ENCODE peak calls at places on chromosome 7, in nine cellular contexts. C is MV-4-11, L is hepatocyte, Q is ELR, P is progenitor cell of endocrine pancreas, O is B cell, B is heart left ventricle, M is immature natural killer cell, W is HTR-8/SVneo. F is an unnamed sample.

GRCh38 chr7:131038153-131038552 is 289.5 kb upstream of the MKLN1 start:
- DNase-seq in C (no peak), L (no peak), Q (no peak), P (no peak), O (no peak), B (no peak), M (no peak), W (no peak), F (no peak)

GRCh38 chr7:78437118-78437517 is 638.5 kb downstream of the PHTF2 start:
- DNase-seq in C (no peak), L (no peak), Q (peak; percentile 34), P (no peak), O (no peak), B (no peak), M (no peak), W (no peak), F (no peak)

GRCh38 chr7:124072603-124073324 is 39.9 kb upstream of the TMEM229A start:
- DNase-seq in C (no peak), L (peak; percentile 48), Q (peak; percentile 76), P (no peak), O (no peak), B (no peak), M (no peak), W (peak; percentile 3), F (peak; percentile 88)

GRCh38 chr7:157352506-157352905 is 15.7 kb downstream of the DNAJB6 start:
- DNase-seq in C (peak; percentile 65), L (no peak), Q (peak; percentile 19), P (no peak), O (peak; percentile 41), B (no peak), M (no peak), W (no peak), F (no peak)

GRCh38 chr7:674454-675410 is 51.8 kb upstream of the DNAAF5 start:
- DNase-seq in C (no peak), L (no peak), Q (no peak), P (no peak), O (no peak), B (no peak), M (no peak), W (no peak), F (no peak)

GRCh38 chr7:93148135-93148534 is at the start of gene SAMD9L:
- DNase-seq in C (peak; percentile 69), L (no peak), Q (peak; percentile 45), P (no peak), O (peak; percentile 23), B (no peak), M (peak; percentile 28), W (no peak), F (peak; percentile 44)

GRCh38 chr7:70457477-70458194 is 674.3 kb upstream of the GALNT17 start:
- DNase-seq in C (no peak), L (peak; percentile 19), Q (no peak), P (no peak), O (no peak), B (no peak), M (no peak), W (no peak), F (no peak)

GRCh38 chr7:124152859-124153692 is 120.2 kb upstream of the TMEM229A start:
- DNase-seq in C (peak; percentile 5), L (peak; percentile 54), Q (peak; percentile 67), P (no peak), O (no peak), B (no peak), M (no peak), W (no peak), F (peak; percentile 77)

GRCh38 chr7:3070908-3071307 is 27.2 kb upstream of the CARD11 start:
- DNase-seq in C (no peak), L (no peak), Q (no peak), P (no peak), O (no peak), B (no peak), M (no peak), W (no peak), F (no peak)

GRCh38 chr7:97460433-97460832 is 271.5 kb upstream of the TAC1 start:
- DNase-seq in C (no peak), L (no peak), Q (no peak), P (no peak), O (no peak), B (no peak), M (no peak), W (no peak), F (no peak)

GRCh38 chr7:55157347-55158105 is 138.7 kb downstream of the EGFR start:
- DNase-seq in C (no peak), L (no peak), Q (no peak), P (no peak), O (no peak), B (no peak), M (no peak), W (no peak), F (no peak)